ENCODE peak calls at places on chromosomes 1 and 21, in four cellular contexts. W is heart left ventricle, J is AG09319, H is brain microvascular endothelial cell. K is an unnamed sample.

GRCh38 chr1:36953061-36953460 is 81.3 kb downstream of the GRIK3 start:
- DNase-seq in W (no peak), J (no peak), H (no peak), K (no peak)

GRCh38 chr1:248924696-248925532 is 18.9 kb downstream of the PGBD2 start:
- DNase-seq in W (no peak), J (no peak), H (peak), K (peak)

GRCh38 chr1:192652159-192652558 is 16.2 kb downstream of the RGS13 start:
- DNase-seq in W (no peak), J (no peak), H (no peak), K (no peak)

GRCh38 chr1:169604781-169605560 is 18.7 kb upstream of the F5 start:
- DNase-seq in W (peak), J (no peak), H (no peak), K (no peak)

GRCh38 chr1:224080082-224080774 is 33.7 kb upstream of the FBXO28 start:
- DNase-seq in W (no peak), J (no peak), H (peak), K (no peak)

GRCh38 chr1:76933847-76934657 is 66.8 kb downstream of the ST6GALNAC5 start:
- DNase-seq in W (no peak), J (no peak), H (no peak), K (no peak)

GRCh38 chr1:26184086-26184485 is 6.3 kb upstream of the CATSPER4 start:
- DNase-seq in W (no peak), J (no peak), H (no peak), K (no peak)

GRCh38 chr1:175354080-175354479 is 161.5 kb upstream of the KIAA0040 start:
- DNase-seq in W (no peak), J (no peak), H (no peak), K (no peak)

GRCh38 chr1:23444596-23445390 is 20.2 kb upstream of the TCEA3 start:
- DNase-seq in W (no peak), J (no peak), H (no peak), K (no peak)

GRCh38 chr1:243903904-243904303 is 53.9 kb upstream of the AKT3 start:
- DNase-seq in W (no peak), J (no peak), H (no peak), K (no peak)

GRCh38 chr1:178500936-178501554 is 4.3 kb upstream of the CLEC20A start:
- DNase-seq in W (no peak), J (no peak), H (no peak), K (no peak)

GRCh38 chr1:79726911-79727310 is 720.4 kb upstream of the ADGRL4 start:
- DNase-seq in W (no peak), J (no peak), H (no peak), K (no peak)

GRCh38 chr21:45182958-45183357 is 104.7 kb downstream of the POFUT2 start:
- DNase-seq in W (no peak), J (no peak), H (no peak), K (no peak)

GRCh38 chr21:34911360-34911759 is 137.7 kb downstream of the RUNX1 start:
- DNase-seq in W (peak), J (no peak), H (no peak), K (no peak)

GRCh38 chr1:9655127-9655723 is 3.7 kb downstream of the PIK3CD start:
- DNase-seq in W (no peak), J (no peak), H (no peak), K (no peak)

GRCh38 chr1:230878584-230878975 is 10.3 kb upstream of the C1orf198 start:
- DNase-seq in W (no peak), J (peak), H (no peak), K (no peak)

GRCh38 chr1:201941420-201942128 is 4.8 kb downstream of the LMOD1 start:
- DNase-seq in W (no peak), J (no peak), H (no peak), K (no peak)

GRCh38 chr21:44428281-44428942 is 26.9 kb upstream of the LRRC3 start:
- DNase-seq in W (no peak), J (no peak), H (no peak), K (peak)

GRCh38 chr1:9080704-9081291 is 11.4 kb upstream of the SLC2A5 start:
- DNase-seq in W (no peak), J (no peak), H (no peak), K (no peak)

GRCh38 chr1:202858789-202859414 is 30.0 kb downstream of the RABIF start:
- DNase-seq in W (peak), J (no peak), H (no peak), K (no peak)

GRCh38 chr21:37554661-37555379 is 188.2 kb downstream of the DYRK1A start:
- DNase-seq in W (no peak), J (no peak), H (no peak), K (no peak)

GRCh38 chr1:22932803-22933470 is 39.7 kb downstream of the LACTBL1 start:
- DNase-seq in W (no peak), J (no peak), H (no peak), K (no peak)

GRCh38 chr1:29197590-29197924 is 15.9 kb upstream of the SRSF4 start:
- DNase-seq in W (no peak), J (no peak), H (peak), K (peak)

GRCh38 chr1:151536499-151536898 is 3.6 kb upstream of the TUFT1 start:
- DNase-seq in W (no peak), J (no peak), H (no peak), K (no peak)

GRCh38 chr21:44927587-44928461 is 7.1 kb upstream of the ITGB2 start:
- DNase-seq in W (peak), J (no peak), H (peak), K (peak)

GRCh38 chr21:26572668-26573381 is at the start of gene CYYR1:
- DNase-seq in W (no peak), J (no peak), H (no peak), K (peak)

GRCh38 chr1:38018864-38019343 is 6.4 kb downstream of the UTP11 start:
- DNase-seq in W (no peak), J (no peak), H (no peak), K (no peak)

DNA sequence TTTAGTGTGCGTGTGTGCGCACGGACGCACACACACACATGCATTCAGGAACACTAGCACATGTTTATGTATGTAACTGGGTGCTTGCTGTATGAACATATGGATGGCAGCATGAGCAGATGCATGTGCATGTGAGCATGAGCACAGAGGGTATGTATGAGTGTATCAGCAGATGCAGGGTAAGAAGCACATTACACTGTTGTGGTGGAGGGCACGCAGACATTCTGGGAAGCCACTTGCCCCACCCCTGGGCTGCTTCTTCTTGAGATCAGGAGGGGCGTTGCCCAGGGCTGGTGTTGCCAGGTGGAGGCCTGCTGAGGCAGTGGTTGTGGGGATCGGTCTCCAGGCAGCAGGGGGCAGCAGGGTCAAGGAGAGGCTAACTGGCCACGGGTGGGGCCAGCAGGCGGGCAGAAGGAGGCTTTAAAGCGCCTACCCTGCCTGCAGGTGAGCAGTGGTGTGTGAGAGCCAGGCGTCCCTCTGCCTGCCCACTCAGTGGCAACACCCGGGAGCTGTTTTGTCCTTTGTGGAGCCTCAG is 3.9 kb upstream of the P3R3URF start:
- DNase-seq in W (peak), J (no peak), H (no peak), K (peak)
- TF ChIP-seq CTCF in W (no peak), J (no peak), H (no peak), K (peak)

GRCh38 chr1:41758904-41759548 is 159.7 kb downstream of the HIVEP3 start:
- DNase-seq in W (no peak), J (peak), H (peak), K (no peak)

GRCh38 chr1:41762777-41763176 is 155.9 kb downstream of the HIVEP3 start:
- DNase-seq in W (peak), J (no peak), H (no peak), K (no peak)

GRCh38 chr1:41765109-41765655 is 153.5 kb downstream of the HIVEP3 start:
- DNase-seq in W (no peak), J (no peak), H (no peak), K (no peak)

GRCh38 chr1:41764608-41765007 is 154.1 kb downstream of the HIVEP3 start:
- DNase-seq in W (peak), J (no peak), H (no peak), K (no peak)

DNA sequence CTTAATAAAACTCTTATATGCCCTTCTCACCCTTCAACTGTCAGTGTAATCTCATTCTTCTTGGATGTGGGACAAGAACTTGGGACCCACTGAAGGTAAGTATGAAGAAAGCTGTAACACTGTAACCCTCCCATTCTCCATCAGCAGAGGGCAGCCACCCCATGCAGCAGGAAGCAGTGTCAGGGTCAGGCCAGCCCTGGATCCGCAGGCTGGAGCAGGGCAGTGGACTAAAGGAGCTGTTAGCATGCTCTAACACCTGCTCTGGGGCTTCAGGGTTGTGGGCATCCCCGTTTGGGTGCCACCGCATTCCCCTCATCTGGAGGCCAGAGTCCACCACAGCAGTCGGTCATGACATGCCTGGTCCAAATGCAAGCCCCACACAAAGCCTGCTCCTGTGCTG is 156.5 kb downstream of the HIVEP3 start:
- DNase-seq in W (no peak), J (no peak), H (no peak), K (no peak)
- TF ChIP-seq CTCF in W (no peak), J (no peak), H (no peak), K (no peak)

GRCh38 chr1:35899941-35900340 is 16.9 kb downstream of the AGO1 start:
- DNase-seq in W (no peak), J (no peak), H (no peak), K (no peak)
- TF ChIP-seq CTCF in W (no peak), J (no peak), H (peak), K (no peak)

GRCh38 chr1:65991694-65992093 is 199.0 kb downstream of the PDE4B start:
- DNase-seq in W (no peak), J (no peak), H (no peak), K (no peak)
- TF ChIP-seq CTCF in W (no peak), J (no peak), H (no peak), K (no peak)

DNA sequence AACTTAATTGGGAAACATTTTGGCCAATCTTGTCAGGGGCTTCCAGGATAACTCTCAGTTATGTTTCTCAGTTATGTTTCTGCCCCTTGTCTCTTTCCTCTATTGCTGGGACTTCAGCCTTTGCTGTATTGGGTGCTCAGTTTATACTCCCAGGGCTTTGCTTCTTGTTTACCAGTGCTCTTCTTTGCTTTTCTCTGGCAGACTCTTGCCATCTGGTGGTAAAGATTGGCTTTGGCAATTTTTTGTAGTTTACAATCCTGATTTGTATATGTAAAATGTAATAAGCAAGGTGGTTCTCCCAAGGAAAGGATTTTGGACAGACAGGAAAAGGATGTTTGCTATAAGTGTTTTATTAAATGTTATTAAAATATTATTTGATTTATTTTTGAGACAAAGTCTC is 37.9 kb downstream of the FABP3 start:
- DNase-seq in W (no peak), J (no peak), H (peak), K (peak)
- TF ChIP-seq CTCF in W (peak), J (peak), H (peak), K (no peak)

GRCh38 chr1:1619917-1620361 is 4.6 kb downstream of the MIB2 start:
- DNase-seq in W (peak), J (no peak), H (no peak), K (peak)
- TF ChIP-seq CTCF in W (peak), J (no peak), H (peak), K (no peak)

DNA sequence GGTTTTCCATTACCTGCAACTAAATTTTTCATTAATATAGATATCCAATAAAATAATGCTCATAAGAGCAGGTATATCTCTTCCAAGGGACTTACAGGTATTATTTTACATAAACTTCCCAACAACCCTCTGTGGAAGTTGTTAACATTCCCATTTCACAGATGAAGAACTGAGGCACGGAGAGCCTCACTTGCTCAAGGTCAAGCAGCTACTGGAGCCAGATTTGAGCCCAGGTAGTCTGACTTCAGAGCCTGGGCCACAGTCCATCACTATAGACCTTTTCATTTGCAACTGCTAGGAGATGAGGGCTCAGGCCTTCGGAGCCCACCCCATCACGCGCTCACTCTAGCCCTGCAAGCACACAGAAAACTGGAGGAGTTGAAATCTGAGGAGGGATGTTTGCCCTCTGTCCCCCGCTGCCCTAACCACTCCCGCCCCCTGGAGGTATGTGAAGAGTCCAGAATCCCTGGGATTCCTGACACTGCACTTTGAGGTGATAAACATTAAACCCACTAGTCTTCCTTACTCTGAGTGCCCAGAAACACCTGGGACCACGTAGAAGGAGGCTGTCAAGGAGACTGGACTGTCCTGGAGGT is 11.7 kb upstream of the ALPL start:
- DNase-seq in W (no peak), J (no peak), H (no peak), K (no peak)
- TF ChIP-seq CTCF in W (no peak), J (no peak), H (peak), K (no peak)

DNA sequence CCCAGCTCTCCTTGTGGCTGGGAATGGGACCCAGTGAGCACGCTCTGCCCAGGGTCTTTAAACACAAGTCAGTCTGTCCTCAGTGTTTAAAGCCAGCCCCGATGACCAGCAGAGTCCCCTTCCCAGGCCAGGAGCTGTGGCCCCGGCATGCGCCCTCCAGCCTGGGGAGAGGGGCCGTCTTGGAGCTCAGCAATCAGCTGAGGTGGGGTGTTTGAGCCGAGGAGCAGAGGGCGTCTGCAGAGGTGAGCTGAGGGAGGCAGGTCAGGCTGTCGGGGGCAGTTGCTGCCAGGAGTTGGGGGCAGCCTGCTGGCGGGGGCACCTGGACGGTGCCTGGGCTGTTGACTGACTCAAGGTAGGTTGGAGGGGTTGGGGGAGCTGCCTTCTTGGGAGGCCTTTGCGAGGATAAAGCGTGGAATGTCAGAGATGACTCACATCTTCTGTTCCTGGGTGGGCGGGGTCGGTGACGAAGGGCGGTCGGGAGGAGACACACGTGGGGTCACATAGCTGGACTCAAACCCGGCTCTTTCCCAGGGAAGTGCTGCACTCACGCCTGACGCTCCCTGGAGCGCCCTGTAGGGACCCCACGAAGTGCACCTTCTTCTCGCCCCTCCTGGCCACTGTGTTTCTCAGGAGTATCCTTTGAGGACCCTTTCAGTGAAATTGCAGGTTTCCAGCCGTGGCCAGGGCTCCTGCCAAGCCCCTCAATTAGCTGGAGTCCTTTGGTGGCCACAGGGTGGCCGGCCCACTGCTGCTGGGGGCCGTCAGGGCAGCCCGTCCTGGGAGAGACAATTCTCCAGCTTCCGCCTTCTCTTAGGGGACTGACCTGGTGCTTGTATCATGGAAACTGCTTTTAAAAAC is 86.2 kb downstream of the SIK1 start:
- DNase-seq in W (no peak), J (no peak), H (peak), K (no peak)
- TF ChIP-seq CTCF in W (no peak), J (no peak), H (peak), K (no peak)

DNA sequence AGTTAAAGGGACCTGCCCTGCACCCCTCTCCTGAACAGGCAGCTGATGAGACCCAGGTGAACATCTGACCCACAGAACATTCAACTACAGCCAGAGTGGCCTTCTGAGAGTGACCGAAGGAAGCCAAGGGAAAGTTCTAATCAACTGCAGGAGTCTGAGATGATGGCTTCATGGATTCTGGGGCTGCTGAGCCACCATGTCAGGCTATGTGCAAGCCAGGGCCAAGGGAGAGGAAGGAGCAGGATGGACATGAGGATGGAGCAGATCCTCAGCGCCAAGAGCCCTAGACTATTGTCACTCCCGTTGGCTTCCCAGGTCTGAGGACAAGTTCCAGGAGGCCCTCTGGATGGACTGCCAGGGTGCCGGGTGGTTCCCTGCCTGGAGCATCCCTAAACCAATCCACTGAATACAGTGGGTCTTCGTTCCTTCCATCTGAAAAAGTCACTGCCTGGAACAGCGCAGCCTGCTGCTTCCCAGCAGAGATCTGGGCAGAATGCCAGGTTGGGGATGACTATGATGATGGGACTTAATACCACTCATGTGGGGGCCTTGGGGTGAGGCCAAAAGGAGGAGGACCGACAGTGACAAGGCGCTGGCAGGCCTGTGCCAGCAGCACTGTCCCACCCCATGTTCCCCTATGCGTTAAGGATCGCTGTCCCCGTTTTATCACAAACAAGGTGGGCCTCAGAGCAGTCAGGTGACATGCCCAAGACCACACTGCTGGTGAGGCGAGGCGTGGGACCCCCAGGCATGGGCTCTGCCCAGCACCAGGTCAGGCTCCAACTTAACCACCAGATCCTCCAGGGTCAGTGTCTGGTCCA is 19.8 kb downstream of the SPOCD1 start:
- DNase-seq in W (peak), J (no peak), H (peak), K (no peak)
- TF ChIP-seq CTCF in W (no peak), J (peak), H (peak), K (no peak)

GRCh38 chr1:113678159-113678469 is 81.2 kb downstream of the PHTF1 start:
- DNase-seq in W (no peak), J (no peak), H (no peak), K (no peak)
- TF ChIP-seq CTCF in W (no peak), J (no peak), H (no peak), K (no peak)